ENCODE peak calls at places on chromosomes 2 and 18, in nine cellular contexts. One of them, this sample, is unnamed.

GRCh38 chr2:237201461-237202287 is 116.0 kb downstream of the COPS8 start:
- DNase-seq in AG09309: peak
- DNase-seq in A549: peak
- DNase-seq in colonic mucosa: peak
- DNase-seq in left ventricle myocardium inferior: no peak
- DNase-seq in psoas muscle: peak
- DNase-seq in fibroblast of mammary gland: peak
- DNase-seq in astrocyte of the spinal cord: peak
- DNase-seq in BJ: no peak
- DNase-seq in this sample: peak

GRCh38 chr2:178327516-178327915 is 123.5 kb downstream of the PRKRA start:
- DNase-seq in AG09309: no peak
- DNase-seq in A549: no peak
- DNase-seq in colonic mucosa: no peak
- DNase-seq in left ventricle myocardium inferior: no peak
- DNase-seq in psoas muscle: no peak
- DNase-seq in fibroblast of mammary gland: no peak
- DNase-seq in astrocyte of the spinal cord: peak
- DNase-seq in BJ: no peak
- DNase-seq in this sample: no peak

GRCh38 chr18:70627100-70627802 is 338.4 kb downstream of the SOCS6 start:
- DNase-seq in AG09309: no peak
- DNase-seq in A549: no peak
- DNase-seq in colonic mucosa: no peak
- DNase-seq in left ventricle myocardium inferior: no peak
- DNase-seq in psoas muscle: no peak
- DNase-seq in fibroblast of mammary gland: no peak
- DNase-seq in astrocyte of the spinal cord: no peak
- DNase-seq in BJ: no peak
- DNase-seq in this sample: no peak

GRCh38 chr18:79507546-79508480 is 112.1 kb downstream of the NFATC1 start:
- DNase-seq in AG09309: no peak
- DNase-seq in A549: no peak
- DNase-seq in colonic mucosa: peak
- DNase-seq in left ventricle myocardium inferior: peak
- DNase-seq in psoas muscle: peak
- DNase-seq in fibroblast of mammary gland: peak
- DNase-seq in astrocyte of the spinal cord: peak
- DNase-seq in BJ: no peak
- DNase-seq in this sample: no peak

GRCh38 chr18:28198588-28198987 is 21.7 kb upstream of the CDH2 start:
- DNase-seq in AG09309: no peak
- DNase-seq in A549: no peak
- DNase-seq in colonic mucosa: no peak
- DNase-seq in left ventricle myocardium inferior: no peak
- DNase-seq in psoas muscle: no peak
- DNase-seq in fibroblast of mammary gland: no peak
- DNase-seq in astrocyte of the spinal cord: no peak
- DNase-seq in BJ: no peak
- DNase-seq in this sample: no peak

GRCh38 chr2:168662651-168663208 is 139.7 kb upstream of the NOSTRIN start:
- DNase-seq in AG09309: no peak
- DNase-seq in A549: no peak
- DNase-seq in colonic mucosa: no peak
- DNase-seq in left ventricle myocardium inferior: no peak
- DNase-seq in psoas muscle: no peak
- DNase-seq in fibroblast of mammary gland: no peak
- DNase-seq in astrocyte of the spinal cord: no peak
- DNase-seq in BJ: no peak
- DNase-seq in this sample: no peak

GRCh38 chr2:150911766-150912280 is 349.8 kb downstream of the RBM43 start:
- DNase-seq in AG09309: peak
- DNase-seq in A549: peak
- DNase-seq in colonic mucosa: peak
- DNase-seq in left ventricle myocardium inferior: peak
- DNase-seq in psoas muscle: peak
- DNase-seq in fibroblast of mammary gland: peak
- DNase-seq in astrocyte of the spinal cord: peak
- DNase-seq in BJ: peak
- DNase-seq in this sample: no peak

GRCh38 chr2:14023558-14023957 is 609.0 kb upstream of the LRATD1 start:
- DNase-seq in AG09309: no peak
- DNase-seq in A549: no peak
- DNase-seq in colonic mucosa: no peak
- DNase-seq in left ventricle myocardium inferior: no peak
- DNase-seq in psoas muscle: no peak
- DNase-seq in fibroblast of mammary gland: no peak
- DNase-seq in astrocyte of the spinal cord: no peak
- DNase-seq in BJ: no peak
- DNase-seq in this sample: no peak

GRCh38 chr2:120134263-120134662 is 88.9 kb downstream of the TMEM185B start:
- DNase-seq in AG09309: peak
- DNase-seq in A549: peak
- DNase-seq in colonic mucosa: no peak
- DNase-seq in left ventricle myocardium inferior: no peak
- DNase-seq in psoas muscle: no peak
- DNase-seq in fibroblast of mammary gland: peak
- DNase-seq in astrocyte of the spinal cord: peak
- DNase-seq in BJ: peak
- DNase-seq in this sample: peak

GRCh38 chr18:80247403-80247916 is at the start of gene PARD6G:
- DNase-seq in AG09309: no peak
- DNase-seq in A549: peak
- DNase-seq in colonic mucosa: peak
- DNase-seq in left ventricle myocardium inferior: peak
- DNase-seq in psoas muscle: peak
- DNase-seq in fibroblast of mammary gland: peak
- DNase-seq in astrocyte of the spinal cord: peak
- DNase-seq in BJ: no peak
- DNase-seq in this sample: peak

GRCh38 chr18:32803571-32803970 is 30.7 kb upstream of the KLHL14 start:
- DNase-seq in AG09309: no peak
- DNase-seq in A549: no peak
- DNase-seq in colonic mucosa: no peak
- DNase-seq in left ventricle myocardium inferior: no peak
- DNase-seq in psoas muscle: no peak
- DNase-seq in fibroblast of mammary gland: no peak
- DNase-seq in astrocyte of the spinal cord: no peak
- DNase-seq in BJ: no peak
- DNase-seq in this sample: peak
- TF ChIP-seq CTCF in AG09309: no peak
- TF ChIP-seq CTCF in A549: no peak
- TF ChIP-seq CTCF in colonic mucosa: no peak
- TF ChIP-seq CTCF in left ventricle myocardium inferior: no peak
- TF ChIP-seq CTCF in psoas muscle: no peak
- TF ChIP-seq CTCF in fibroblast of mammary gland: no peak
- TF ChIP-seq CTCF in astrocyte of the spinal cord: no peak
- TF ChIP-seq CTCF in BJ: no peak
- TF ChIP-seq CTCF in this sample: no peak

DNA sequence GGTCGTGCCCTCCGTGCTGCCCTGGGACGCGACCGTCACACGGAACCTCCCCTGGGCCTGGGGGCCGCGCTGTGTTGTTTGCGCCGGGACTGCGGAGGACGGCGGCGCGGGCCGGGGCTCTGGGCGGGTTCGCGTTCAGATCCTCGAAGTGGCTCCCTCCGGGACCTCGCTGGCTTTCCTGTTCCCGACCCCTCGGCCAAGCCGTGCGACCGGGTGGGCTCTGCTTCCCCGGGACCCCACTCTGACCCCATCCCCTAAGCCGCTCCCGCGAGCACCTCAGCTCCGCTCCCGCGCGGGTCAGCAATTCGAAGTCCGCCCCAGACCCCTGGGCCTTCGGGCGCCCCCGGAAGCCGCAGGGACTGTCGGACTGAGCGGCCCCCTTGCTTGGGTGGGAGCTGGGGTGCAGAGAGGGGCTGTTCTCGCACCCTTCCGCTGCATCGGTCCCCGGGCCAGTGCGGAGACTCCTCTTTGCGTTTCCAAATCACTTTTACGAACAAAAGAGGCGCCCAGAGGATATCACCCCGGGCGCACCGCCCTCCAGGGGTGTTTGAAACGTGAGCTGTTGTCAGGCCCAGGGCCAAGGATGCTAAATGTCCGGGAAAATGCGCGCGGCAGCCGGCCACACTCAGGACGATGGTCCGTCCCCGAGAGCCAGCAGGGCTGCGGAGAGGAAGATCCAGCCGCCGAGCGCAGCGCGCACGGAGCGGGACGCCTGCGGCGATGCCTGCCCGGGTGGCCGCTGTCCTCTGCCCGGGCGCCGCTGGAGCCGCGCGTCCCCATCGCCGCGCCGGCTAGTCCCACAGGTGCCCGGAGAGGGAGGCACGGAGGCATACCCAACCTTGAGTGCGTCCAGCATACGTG is 73.5 kb downstream of the ZCCHC2 start:
- DNase-seq in AG09309: no peak
- DNase-seq in A549: no peak
- DNase-seq in colonic mucosa: no peak
- DNase-seq in left ventricle myocardium inferior: peak
- DNase-seq in psoas muscle: no peak
- DNase-seq in fibroblast of mammary gland: peak
- DNase-seq in astrocyte of the spinal cord: peak
- DNase-seq in BJ: no peak
- DNase-seq in this sample: no peak
- H3K4me3 ChIP-seq in AG09309: peak
- H3K4me3 ChIP-seq in A549: peak
- H3K4me3 ChIP-seq in colonic mucosa: peak
- H3K4me3 ChIP-seq in left ventricle myocardium inferior: peak
- H3K4me3 ChIP-seq in psoas muscle: peak
- H3K4me3 ChIP-seq in fibroblast of mammary gland: peak
- H3K4me3 ChIP-seq in astrocyte of the spinal cord: peak
- H3K4me3 ChIP-seq in BJ: peak
- H3K4me3 ChIP-seq in this sample: peak

GRCh38 chr18:50060822-50061221 is 134.1 kb downstream of the MYO5B start:
- DNase-seq in AG09309: no peak
- DNase-seq in A549: no peak
- DNase-seq in colonic mucosa: no peak
- DNase-seq in left ventricle myocardium inferior: no peak
- DNase-seq in psoas muscle: no peak
- DNase-seq in fibroblast of mammary gland: no peak
- DNase-seq in astrocyte of the spinal cord: no peak
- DNase-seq in BJ: no peak
- DNase-seq in this sample: no peak
- TF ChIP-seq CTCF in AG09309: no peak
- TF ChIP-seq CTCF in A549: no peak
- TF ChIP-seq CTCF in colonic mucosa: no peak
- TF ChIP-seq CTCF in left ventricle myocardium inferior: no peak
- TF ChIP-seq CTCF in psoas muscle: no peak
- TF ChIP-seq CTCF in fibroblast of mammary gland: no peak
- TF ChIP-seq CTCF in astrocyte of the spinal cord: no peak
- TF ChIP-seq CTCF in BJ: no peak
- TF ChIP-seq CTCF in this sample: no peak

GRCh38 chr2:12061785-12062184 is 315.4 kb downstream of the LPIN1 start:
- DNase-seq in AG09309: no peak
- DNase-seq in A549: no peak
- DNase-seq in colonic mucosa: no peak
- DNase-seq in left ventricle myocardium inferior: no peak
- DNase-seq in psoas muscle: no peak
- DNase-seq in fibroblast of mammary gland: no peak
- DNase-seq in astrocyte of the spinal cord: no peak
- DNase-seq in BJ: no peak
- DNase-seq in this sample: no peak
- H3K4me3 ChIP-seq in AG09309: no peak
- H3K4me3 ChIP-seq in A549: no peak
- H3K4me3 ChIP-seq in colonic mucosa: no peak
- H3K4me3 ChIP-seq in left ventricle myocardium inferior: no peak
- H3K4me3 ChIP-seq in psoas muscle: no peak
- H3K4me3 ChIP-seq in fibroblast of mammary gland: no peak
- H3K4me3 ChIP-seq in astrocyte of the spinal cord: no peak
- H3K4me3 ChIP-seq in BJ: no peak
- H3K4me3 ChIP-seq in this sample: no peak

GRCh38 chr2:127145255-127145899 is 38.4 kb upstream of the BIN1 start:
- DNase-seq in AG09309: no peak
- DNase-seq in A549: no peak
- DNase-seq in colonic mucosa: no peak
- DNase-seq in left ventricle myocardium inferior: no peak
- DNase-seq in psoas muscle: peak
- DNase-seq in fibroblast of mammary gland: peak
- DNase-seq in astrocyte of the spinal cord: peak
- DNase-seq in BJ: no peak
- DNase-seq in this sample: no peak

GRCh38 chr2:127146071-127146725 is 39.2 kb upstream of the BIN1 start:
- DNase-seq in AG09309: no peak
- DNase-seq in A549: no peak
- DNase-seq in colonic mucosa: no peak
- DNase-seq in left ventricle myocardium inferior: no peak
- DNase-seq in psoas muscle: no peak
- DNase-seq in fibroblast of mammary gland: no peak
- DNase-seq in astrocyte of the spinal cord: no peak
- DNase-seq in BJ: no peak
- DNase-seq in this sample: no peak

GRCh38 chr2:127142663-127143630 is 36.0 kb upstream of the BIN1 start:
- DNase-seq in AG09309: no peak
- DNase-seq in A549: no peak
- DNase-seq in colonic mucosa: no peak
- DNase-seq in left ventricle myocardium inferior: no peak
- DNase-seq in psoas muscle: no peak
- DNase-seq in fibroblast of mammary gland: peak
- DNase-seq in astrocyte of the spinal cord: no peak
- DNase-seq in BJ: no peak
- DNase-seq in this sample: no peak

GRCh38 chr2:127146820-127147502 is 40.0 kb upstream of the BIN1 start:
- DNase-seq in AG09309: no peak
- DNase-seq in A549: no peak
- DNase-seq in colonic mucosa: no peak
- DNase-seq in left ventricle myocardium inferior: no peak
- DNase-seq in psoas muscle: peak
- DNase-seq in fibroblast of mammary gland: peak
- DNase-seq in astrocyte of the spinal cord: peak
- DNase-seq in BJ: no peak
- DNase-seq in this sample: no peak

DNA sequence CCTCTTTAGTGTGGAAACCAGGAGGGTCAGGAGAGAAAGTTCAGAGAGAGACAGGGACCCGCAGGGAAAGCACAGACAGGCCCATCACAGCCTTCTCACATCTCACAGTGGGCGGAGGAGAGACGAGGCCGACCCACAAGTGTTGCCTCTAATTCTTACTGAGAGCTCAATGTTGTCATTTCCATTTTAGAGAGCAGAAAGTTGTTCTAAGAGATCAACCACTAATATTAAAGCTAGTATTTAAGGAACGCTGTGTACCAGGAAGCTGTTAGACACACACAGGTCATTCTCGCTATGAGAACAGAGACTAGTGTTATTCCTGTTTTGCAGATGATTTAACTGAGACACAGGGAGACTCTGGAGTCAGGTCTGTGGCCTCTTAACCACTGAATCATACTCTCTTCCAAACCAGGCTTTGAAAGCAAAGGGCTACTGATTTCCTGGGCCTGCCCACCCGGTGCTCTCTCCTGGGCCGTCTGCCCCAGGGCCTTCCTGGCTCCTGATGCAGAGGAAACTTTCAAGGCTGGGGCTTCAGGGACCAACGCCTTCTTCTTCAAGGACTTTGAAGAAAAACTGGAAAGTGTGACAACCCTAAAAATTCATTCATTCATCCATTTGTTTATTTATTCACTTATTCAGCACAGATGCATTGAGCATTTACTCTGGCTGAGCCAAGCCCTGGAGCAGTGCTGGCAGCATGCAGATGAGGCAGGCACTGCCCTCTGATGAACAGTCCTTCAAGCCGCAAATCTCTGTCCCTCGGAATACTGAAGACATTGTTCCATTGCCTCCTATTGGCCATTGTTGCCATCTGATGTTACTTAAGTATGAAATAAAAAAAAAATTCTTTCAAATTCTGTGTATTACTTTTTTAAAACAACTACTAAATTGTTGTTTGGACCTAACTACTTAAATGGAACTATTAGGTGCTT is 37.2 kb upstream of the BIN1 start:
- DNase-seq in AG09309: no peak
- DNase-seq in A549: no peak
- DNase-seq in colonic mucosa: no peak
- DNase-seq in left ventricle myocardium inferior: no peak
- DNase-seq in psoas muscle: no peak
- DNase-seq in fibroblast of mammary gland: peak
- DNase-seq in astrocyte of the spinal cord: peak
- DNase-seq in BJ: no peak
- DNase-seq in this sample: no peak
- TF ChIP-seq CTCF in AG09309: no peak
- TF ChIP-seq CTCF in A549: no peak
- TF ChIP-seq CTCF in colonic mucosa: no peak
- TF ChIP-seq CTCF in left ventricle myocardium inferior: no peak
- TF ChIP-seq CTCF in psoas muscle: peak
- TF ChIP-seq CTCF in fibroblast of mammary gland: no peak
- TF ChIP-seq CTCF in astrocyte of the spinal cord: no peak
- TF ChIP-seq CTCF in BJ: no peak
- TF ChIP-seq CTCF in this sample: no peak